ENCODE peak calls at places on chromosomes 4 and X, in six cellular contexts. A is kidney, Z is stomach, G is uterus, R is lung, F is tibial artery. H is an unnamed sample. For H3K4me1 and H3K36me3, the result is how much of the 10 kb centered on the place peaks cover.

GRCh38 chr4:128880662-128881061 is 71.2 kb downstream of the JADE1 start:
- DNase-seq in A (no peak), Z (no peak), G (no peak), R (no peak), F (no peak), H (no peak)

GRCh38 chr4:13562876-13563275 is 18.6 kb upstream of the NKX3-2 start:
- DNase-seq in A (no peak), Z (no peak), G (no peak), R (no peak), F (no peak), H (no peak)

GRCh38 chr4:65391382-65391781 is 278.9 kb downstream of the EPHA5 start:
- DNase-seq in A (no peak), Z (no peak), G (no peak), R (no peak), F (no peak), H (no peak)

GRCh38 chrX:65407157-65407626 is 127.4 kb downstream of the LAS1L start:
- DNase-seq in A (no peak), Z (no peak), G (no peak), R (no peak), F (no peak), H (no peak)

GRCh38 chr4:113059783-113060182 is 10.3 kb downstream of the ANK2 start:
- DNase-seq in A (no peak), Z (no peak), G (no peak), R (no peak), F (no peak), H (no peak)

GRCh38 chrX:106178826-106179225 is 10.7 kb downstream of the PWWP3B start:
- DNase-seq in A (no peak), Z (no peak), G (no peak), R (no peak), F (no peak), H (no peak)

GRCh38 chrX:103464071-103464773 is 55.1 kb downstream of the RAB40A start:
- DNase-seq in A (no peak), Z (no peak), G (no peak), R (no peak), F (no peak), H (no peak)

GRCh38 chr4:18020145-18020670 is 1.3 kb downstream of the LCORL start:
- DNase-seq in A (no peak), Z (no peak), G (no peak), R (no peak), F (no peak), H (no peak)

GRCh38 chrX:148035371-148035770 is 54.2 kb downstream of the FMR1NB start:
- DNase-seq in A (no peak), Z (no peak), G (no peak), R (no peak), F (no peak), H (no peak)

GRCh38 chr4:183840311-183840710 is 64.8 kb upstream of the STOX2 start:
- DNase-seq in A (no peak), Z (peak), G (peak), R (peak), F (peak), H (peak)

GRCh38 chr4:151853034-151853433 is 92.2 kb upstream of the GATB start:
- DNase-seq in A (no peak), Z (no peak), G (no peak), R (no peak), F (no peak), H (no peak)

GRCh38 chr4:88441696-88442095 is 15.2 kb upstream of the HERC5 start:
- DNase-seq in A (no peak), Z (no peak), G (no peak), R (no peak), F (no peak), H (no peak)

GRCh38 chrX:19272452-19272851 is 71.3 kb upstream of the PDHA1 start:
- DNase-seq in A (no peak), Z (no peak), G (no peak), R (no peak), F (no peak), H (no peak)

GRCh38 chrX:99271641-99272040 is 1138.4 kb downstream of the PCDH19 start:
- DNase-seq in A (no peak), Z (no peak), G (no peak), R (no peak), F (no peak), H (no peak)

GRCh38 chrX:67721321-67721720 is 177.5 kb downstream of the AR start:
- DNase-seq in A (no peak), Z (no peak), G (no peak), R (no peak), F (no peak), H (no peak)

GRCh38 chrX:45775462-45775861 is 574.8 kb upstream of the DIPK2B start:
- DNase-seq in A (no peak), Z (no peak), G (no peak), R (no peak), F (no peak), H (no peak)

GRCh38 chr4:67521506-67521905 is 23.8 kb downstream of the CENPC start:
- DNase-seq in A (no peak), Z (no peak), G (no peak), R (no peak), F (no peak), H (no peak)

GRCh38 chr4:30295652-30296051 is 424.5 kb upstream of the PCDH7 start:
- DNase-seq in A (no peak), Z (no peak), G (no peak), R (no peak), F (no peak), H (no peak)

GRCh38 chrX:137425273-137425902 is 140.5 kb upstream of the ZIC3 start:
- DNase-seq in A (no peak), Z (no peak), G (no peak), R (no peak), F (no peak), H (no peak)

GRCh38 chr4:53015681-53016080 is 153.6 kb downstream of the RASL11B start:
- DNase-seq in A (no peak), Z (no peak), G (peak), R (no peak), F (no peak), H (no peak)

GRCh38 chrX:10047631-10048030 is 80.5 kb downstream of the CLDN34 start:
- DNase-seq in A (no peak), Z (no peak), G (no peak), R (no peak), F (no peak), H (no peak)

GRCh38 chr4:19945501-19945900 is 306.2 kb upstream of the SLIT2 start:
- DNase-seq in A (no peak), Z (no peak), G (no peak), R (no peak), F (no peak), H (no peak)

GRCh38 chr4:44580231-44580630 is 71.2 kb downstream of the YIPF7 start:
- DNase-seq in A (no peak), Z (no peak), G (no peak), R (no peak), F (no peak), H (no peak)

GRCh38 chr4:77852892-77853495 is 9.6 kb upstream of the MRPL1 start:
- DNase-seq in A (no peak), Z (no peak), G (no peak), R (no peak), F (no peak), H (no peak)

GRCh38 chrX:5644786-5645185 is 583.9 kb downstream of the NLGN4X start:
- DNase-seq in A (no peak), Z (no peak), G (no peak), R (no peak), F (no peak), H (no peak)

GRCh38 chrX:149633511-149633910 is 1.9 kb upstream of the TMEM185A start:
- DNase-seq in A (no peak), Z (no peak), G (no peak), R (no peak), F (no peak), H (no peak)

GRCh38 chrX:13087322-13088154 is 43.1 kb upstream of the FAM9C start:
- DNase-seq in A (no peak), Z (no peak), G (no peak), R (no peak), F (no peak), H (no peak)

GRCh38 chrX:108000751-108001150 is 18.6 kb upstream of the TEX13B start:
- DNase-seq in A (no peak), Z (no peak), G (no peak), R (no peak), F (no peak), H (peak)

GRCh38 chr4:123603165-123603564 is 206.6 kb downstream of the SPRY1 start:
- DNase-seq in A (no peak), Z (peak), G (no peak), R (no peak), F (no peak), H (no peak)

GRCh38 chrX:71542825-71543224 is 9.9 kb downstream of the OGT start:
- DNase-seq in A (no peak), Z (no peak), G (no peak), R (no peak), F (no peak), H (no peak)

GRCh38 chrX:134530845-134531244 is 70.9 kb downstream of the HPRT1 start:
- DNase-seq in A (no peak), Z (no peak), G (no peak), R (no peak), F (no peak), H (no peak)

GRCh38 chr4:3830774-3831528 is 64.8 kb downstream of the ADRA2C start:
- DNase-seq in A (peak), Z (no peak), G (no peak), R (no peak), F (no peak), H (no peak)
- H3K27ac ChIP-seq in A (no peak), Z (no peak), G (no peak), R (no peak), F (no peak), H (no peak)

GRCh38 chr4:41935652-41936021 is 408 bp downstream of the TMEM33 start:
- DNase-seq in A (no peak), Z (no peak), G (no peak), R (no peak), F (no peak), H (no peak)

GRCh38 chr4:41932988-41933387 is 2.2 kb upstream of the TMEM33 start:
- DNase-seq in A (no peak), Z (no peak), G (no peak), R (no peak), F (no peak), H (no peak)

GRCh38 chr4:41939016-41939623 is 3.9 kb downstream of the TMEM33 start:
- DNase-seq in A (no peak), Z (no peak), G (no peak), R (no peak), F (no peak), H (no peak)

GRCh38 chr4:41933997-41934812 is 1.0 kb upstream of the TMEM33 start:
- DNase-seq in A (no peak), Z (no peak), G (no peak), R (peak), F (no peak), H (no peak)

DNA sequence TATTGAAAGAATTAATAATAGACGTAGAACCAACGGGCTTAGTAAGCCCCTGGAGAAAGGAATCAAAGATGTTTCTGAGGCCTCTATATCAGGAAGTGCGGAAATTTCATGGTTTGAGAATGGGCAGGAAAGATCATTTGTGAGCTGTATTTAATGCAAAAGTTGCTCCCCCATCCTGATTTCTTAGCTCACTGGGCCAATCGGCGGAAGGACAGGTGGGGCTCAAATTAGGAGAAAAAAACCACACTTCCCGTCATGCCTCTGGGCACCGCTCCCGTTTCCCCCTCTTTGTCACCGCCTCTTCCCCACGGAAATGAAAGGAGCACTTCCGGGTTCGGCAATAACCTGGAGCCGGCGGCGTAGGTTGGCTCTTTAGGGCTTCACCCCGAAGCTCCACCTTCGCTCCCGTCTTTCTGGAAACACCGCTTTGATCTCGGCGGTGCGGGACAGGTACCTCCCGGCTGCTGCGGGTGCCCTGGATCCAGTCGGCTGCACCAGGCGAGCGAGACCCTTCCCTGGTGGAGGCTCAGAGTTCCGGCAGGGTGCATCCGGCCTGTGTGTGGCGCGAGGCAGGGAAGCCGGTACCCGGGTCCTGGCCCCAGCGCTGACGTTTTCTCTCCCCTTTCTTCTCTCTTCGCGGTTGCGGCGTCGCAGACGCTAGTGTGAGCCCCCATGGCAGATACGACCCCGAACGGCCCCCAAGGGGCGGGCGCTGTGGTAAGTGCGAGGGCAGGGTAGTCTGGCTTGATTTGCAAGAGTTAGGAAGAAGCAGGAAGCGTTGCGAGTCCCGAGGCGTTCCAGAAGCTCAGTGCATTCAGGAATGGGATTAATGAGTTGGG is at the start of gene TMEM33:
- DNase-seq in A (peak), Z (peak), G (peak), R (peak), F (peak), H (peak)
- H3K4me1 ChIP-seq in A (under half), Z (under half), G (under half), R (under half), F (under half), H (under half)

GRCh38 chrX:153957224-153957623 is 12.8 kb upstream of the RENBP start:
- DNase-seq in A (no peak), Z (no peak), G (no peak), R (no peak), F (no peak), H (no peak)
- H3K36me3 ChIP-seq in A (under half), Z (half or more), G (under half), R (under half), F (half or more), H (half or more)

DNA sequence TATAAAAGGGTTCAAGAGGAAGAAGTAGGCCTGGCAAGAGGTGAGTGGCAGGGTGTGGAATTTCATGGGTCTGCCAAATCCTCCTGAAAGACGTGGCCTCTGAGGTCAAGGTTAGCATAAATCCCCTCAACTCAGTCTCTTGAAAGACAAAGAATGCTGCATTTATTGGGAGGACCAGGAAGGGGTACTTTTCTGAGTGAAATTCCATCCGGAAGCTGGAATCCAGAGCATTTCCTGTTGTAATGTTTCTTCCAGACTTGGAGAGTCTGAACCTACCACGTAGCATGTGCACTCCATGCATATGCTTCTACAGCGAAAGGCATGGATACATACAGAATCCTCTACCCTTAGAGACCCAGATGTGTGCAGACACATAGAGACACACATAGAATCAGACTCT is 13.4 kb upstream of the FGD1 start:
- DNase-seq in A (no peak), Z (no peak), G (no peak), R (no peak), F (no peak), H (no peak)
- H3K27ac ChIP-seq in A (no peak), Z (no peak), G (no peak), R (no peak), F (no peak), H (no peak)

H was measured in psoas muscle.